ENCODE peak calls at places on chromosome 16, in seven cellular contexts. K, S, Y, T, C, Z and M are unnamed samples. For H3K27me3, the result is how much of the 10 kb centered on the place peaks cover.

GRCh38 chr16:83300326-83300725 is 507.5 kb upstream of the HSBP1 start:
- DNase-seq in K (no peak), S (no peak), Y (no peak), T (no peak), C (no peak), Z (peak), M (no peak)

GRCh38 chr16:89595330-89596060 is 17.9 kb upstream of the DPEP1 start:
- DNase-seq in K (no peak), S (no peak), Y (no peak), T (no peak), C (no peak), Z (no peak), M (no peak)

GRCh38 chr16:81818514-81819304 is 39.6 kb downstream of the PLCG2 start:
- DNase-seq in K (no peak), S (no peak), Y (no peak), T (no peak), C (no peak), Z (no peak), M (no peak)

GRCh38 chr16:49494386-49495150 is 121.0 kb downstream of the C16orf78 start:
- DNase-seq in K (no peak), S (no peak), Y (no peak), T (no peak), C (no peak), Z (no peak), M (no peak)

GRCh38 chr16:11835891-11836652 is 15.3 kb downstream of the RSL1D1 start:
- DNase-seq in K (no peak), S (no peak), Y (peak), T (no peak), C (no peak), Z (no peak), M (peak)

GRCh38 chr16:3797904-3798811 is 80.8 kb upstream of the TRAP1 start:
- DNase-seq in K (no peak), S (no peak), Y (no peak), T (no peak), C (no peak), Z (no peak), M (no peak)

GRCh38 chr16:11354733-11355574 is 9.7 kb downstream of the RMI2 start:
- DNase-seq in K (peak), S (no peak), Y (peak), T (no peak), C (peak), Z (no peak), M (no peak)

GRCh38 chr16:35543486-35543885 is 2084.1 kb downstream of the TP53TG3F start:
- DNase-seq in K (no peak), S (no peak), Y (no peak), T (no peak), C (no peak), Z (no peak), M (no peak)

GRCh38 chr16:87572959-87573358 is 29.3 kb upstream of the JPH3 start:
- DNase-seq in K (no peak), S (no peak), Y (no peak), T (no peak), C (no peak), Z (no peak), M (no peak)

GRCh38 chr16:88705076-88705684 is 1.0 kb downstream of the RNF166 start:
- DNase-seq in K (peak), S (no peak), Y (peak), T (no peak), C (peak), Z (no peak), M (no peak)

GRCh38 chr16:16096161-16096857 is 127.0 kb downstream of the ABCC6 start:
- DNase-seq in K (no peak), S (no peak), Y (peak), T (no peak), C (no peak), Z (peak), M (no peak)

GRCh38 chr16:84032458-84033178 is 10.0 kb downstream of the SLC38A8 start:
- DNase-seq in K (no peak), S (no peak), Y (no peak), T (no peak), C (no peak), Z (no peak), M (no peak)

GRCh38 chr16:87584271-87584670 is 18.0 kb upstream of the JPH3 start:
- DNase-seq in K (no peak), S (no peak), Y (peak), T (no peak), C (no peak), Z (no peak), M (peak)

GRCh38 chr16:84467256-84467655 is 37.2 kb downstream of the MEAK7 start:
- DNase-seq in K (no peak), S (no peak), Y (no peak), T (no peak), C (no peak), Z (no peak), M (no peak)

GRCh38 chr16:63876096-63876495 is 1245.8 kb downstream of the CDH11 start:
- DNase-seq in K (no peak), S (no peak), Y (no peak), T (no peak), C (no peak), Z (no peak), M (no peak)

GRCh38 chr16:86836503-86837125 is 258.3 kb downstream of the FOXL1 start:
- DNase-seq in K (no peak), S (no peak), Y (peak), T (no peak), C (no peak), Z (no peak), M (peak)

GRCh38 chr16:27723711-27724490 is 174.0 kb downstream of the KATNIP start:
- DNase-seq in K (no peak), S (no peak), Y (no peak), T (no peak), C (no peak), Z (no peak), M (no peak)

GRCh38 chr16:84369938-84370627 is 1.7 kb downstream of the ATP2C2 start:
- DNase-seq in K (no peak), S (no peak), Y (no peak), T (no peak), C (no peak), Z (no peak), M (no peak)

GRCh38 chr16:81492307-81492706 is 47.7 kb downstream of the CMIP start:
- DNase-seq in K (no peak), S (no peak), Y (no peak), T (no peak), C (no peak), Z (no peak), M (no peak)

GRCh38 chr16:68234188-68235104 is 1.5 kb downstream of the ESRP2 start:
- DNase-seq in K (no peak), S (peak), Y (no peak), T (peak), C (no peak), Z (peak), M (no peak)

GRCh38 chr16:73213761-73214480 is 166.0 kb upstream of the ZFHX3 start:
- DNase-seq in K (no peak), S (no peak), Y (no peak), T (no peak), C (no peak), Z (peak), M (peak)

GRCh38 chr16:46858151-46858550 is 26.0 kb upstream of the GPT2 start:
- DNase-seq in K (no peak), S (no peak), Y (no peak), T (no peak), C (no peak), Z (no peak), M (no peak)

GRCh38 chr16:25065899-25066298 is 45.6 kb upstream of the LCMT1 start:
- DNase-seq in K (no peak), S (no peak), Y (no peak), T (no peak), C (no peak), Z (no peak), M (no peak)

GRCh38 chr16:83933885-83934683 is 19.0 kb upstream of the OSGIN1 start:
- DNase-seq in K (no peak), S (no peak), Y (peak), T (peak), C (no peak), Z (no peak), M (no peak)

GRCh38 chr16:27221576-27222498 is 18.5 kb downstream of the KDM8 start:
- DNase-seq in K (no peak), S (no peak), Y (peak), T (no peak), C (no peak), Z (no peak), M (peak)

GRCh38 chr16:9518054-9518453 is 426.6 kb downstream of the HAPSTR1 start:
- DNase-seq in K (no peak), S (no peak), Y (no peak), T (no peak), C (no peak), Z (peak), M (no peak)

GRCh38 chr16:30921459-30921747 is 2.0 kb upstream of the FBXL19 start:
- DNase-seq in K (no peak), S (no peak), Y (no peak), T (no peak), C (no peak), Z (no peak), M (no peak)

GRCh38 chr16:24538756-24539294 is 541 bp upstream of the RBBP6 start:
- DNase-seq in K (no peak), S (no peak), Y (peak), T (peak), C (no peak), Z (no peak), M (no peak)

GRCh38 chr16:10655415-10655977 is 39.2 kb downstream of the TEKT5 start:
- DNase-seq in K (no peak), S (no peak), Y (no peak), T (no peak), C (no peak), Z (no peak), M (no peak)

GRCh38 chr16:89007371-89008249 is 30.6 kb upstream of the CBFA2T3 start:
- DNase-seq in K (no peak), S (no peak), Y (no peak), T (peak), C (no peak), Z (no peak), M (no peak)

GRCh38 chr16:4263504-4264436 is 9.1 kb downstream of the TFAP4 start:
- DNase-seq in K (no peak), S (peak), Y (peak), T (no peak), C (no peak), Z (no peak), M (peak)

GRCh38 chr16:79639576-79640311 is 39.2 kb upstream of the MAF start:
- DNase-seq in K (peak), S (no peak), Y (peak), T (no peak), C (no peak), Z (peak), M (no peak)

GRCh38 chr16:52611817-52612673 is 65.1 kb upstream of the TOX3 start:
- DNase-seq in K (no peak), S (peak), Y (no peak), T (no peak), C (no peak), Z (no peak), M (no peak)

GRCh38 chr16:239948-240277 is 5.3 kb downstream of the FAM234A start:
- DNase-seq in K (no peak), S (no peak), Y (peak), T (no peak), C (no peak), Z (no peak), M (no peak)

GRCh38 chr16:88067530-88068411 is 116.5 kb downstream of the BANP start:
- DNase-seq in K (no peak), S (no peak), Y (no peak), T (peak), C (no peak), Z (no peak), M (no peak)

GRCh38 chr16:10599626-10600025 is 19.2 kb upstream of the EMP2 start:
- DNase-seq in K (no peak), S (no peak), Y (no peak), T (no peak), C (no peak), Z (no peak), M (no peak)

GRCh38 chr16:78563905-78564304 is 464.5 kb downstream of the WWOX start:
- DNase-seq in K (no peak), S (no peak), Y (peak), T (no peak), C (no peak), Z (no peak), M (no peak)

GRCh38 chr16:48335961-48336360 is 49.3 kb downstream of the SIAH1 start:
- DNase-seq in K (no peak), S (no peak), Y (peak), T (no peak), C (no peak), Z (no peak), M (no peak)

GRCh38 chr16:85557976-85558589 is 55.0 kb upstream of the GSE1 start:
- DNase-seq in K (no peak), S (peak), Y (peak), T (no peak), C (no peak), Z (peak), M (no peak)
- H3K4me3 ChIP-seq in K (peak), S (peak), Y (no peak), T (peak), C (no peak), Z (peak), M (peak)

GRCh38 chr16:56658476-56658875 is 717 bp downstream of the MT1F start:
- DNase-seq in K (no peak), S (no peak), Y (no peak), T (no peak), C (no peak), Z (no peak), M (no peak)

GRCh38 chr16:56664506-56664905 is 3.4 kb downstream of the MT1G start:
- DNase-seq in K (no peak), S (no peak), Y (no peak), T (no peak), C (no peak), Z (no peak), M (no peak)

GRCh38 chr16:56657555-56658430 is at the start of gene MT1F:
- DNase-seq in K (peak), S (peak), Y (peak), T (no peak), C (peak), Z (peak), M (no peak)

GRCh38 chr16:56667581-56668571 is at the start of gene MT1G:
- DNase-seq in K (no peak), S (peak), Y (no peak), T (no peak), C (no peak), Z (peak), M (no peak)

GRCh38 chr16:56662357-56663354 is 4.9 kb downstream of the MT1F start:
- DNase-seq in K (peak), S (no peak), Y (no peak), T (no peak), C (no peak), Z (no peak), M (no peak)
- H3K27me3 ChIP-seq in K (under half), S (under half), Y (half or more), T (under half), C (under half), Z (under half), M (under half)

DNA sequence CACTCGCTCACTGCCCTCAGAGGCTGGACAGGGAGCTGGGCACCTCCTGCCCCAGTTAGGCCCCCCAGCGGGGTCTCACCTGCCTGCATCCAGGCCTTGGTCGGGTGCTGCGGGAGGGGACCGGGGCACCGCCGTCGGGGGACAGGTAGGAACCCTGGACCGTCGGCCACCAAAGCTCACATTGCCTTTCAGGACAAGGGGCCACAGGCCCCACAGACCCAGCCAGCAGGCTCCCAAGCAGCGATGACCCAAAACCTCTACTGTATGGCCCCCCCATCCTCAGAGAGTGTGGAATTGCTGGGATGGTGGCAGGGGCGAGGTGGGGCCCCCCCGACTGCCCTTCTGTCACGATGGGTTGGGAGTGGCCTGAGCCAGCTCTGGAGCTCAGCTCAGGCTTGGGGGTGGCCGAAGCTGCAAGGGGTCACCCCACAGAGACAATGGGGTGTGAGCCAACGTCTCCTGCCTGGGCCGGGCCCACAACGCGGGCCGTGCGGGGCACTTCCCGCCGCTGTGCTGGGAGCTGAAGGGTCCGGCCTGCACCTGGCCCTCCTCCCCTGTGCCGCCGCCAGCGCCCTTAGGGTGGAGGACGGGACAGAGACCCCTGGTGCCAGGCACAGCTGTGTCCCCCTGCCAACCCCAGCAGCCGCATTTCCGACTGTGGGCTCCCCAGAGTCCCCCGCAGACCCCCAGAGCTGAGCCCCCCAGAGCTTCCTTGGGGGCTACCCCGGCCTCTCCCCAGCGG is 498 bp downstream of the IGFALS start:
- DNase-seq in K (no peak), S (no peak), Y (no peak), T (no peak), C (no peak), Z (no peak), M (no peak)
- H3K4me3 ChIP-seq in K (no peak), S (no peak), Y (no peak), T (no peak), C (no peak), Z (no peak), M (no peak)

GRCh38 chr16:77502448-77502847 is 67.6 kb upstream of the ADAMTS18 start:
- DNase-seq in K (no peak), S (no peak), Y (no peak), T (no peak), C (no peak), Z (no peak), M (no peak)

GRCh38 chr16:77501260-77501659 is 66.4 kb upstream of the ADAMTS18 start:
- DNase-seq in K (no peak), S (no peak), Y (no peak), T (no peak), C (no peak), Z (no peak), M (no peak)

GRCh38 chr16:77500286-77500598 is 65.4 kb upstream of the ADAMTS18 start:
- DNase-seq in K (no peak), S (no peak), Y (no peak), T (no peak), C (no peak), Z (no peak), M (no peak)

GRCh38 chr16:77496934-77497333 is 62.1 kb upstream of the ADAMTS18 start:
- DNase-seq in K (no peak), S (no peak), Y (peak), T (no peak), C (no peak), Z (no peak), M (no peak)

DNA sequence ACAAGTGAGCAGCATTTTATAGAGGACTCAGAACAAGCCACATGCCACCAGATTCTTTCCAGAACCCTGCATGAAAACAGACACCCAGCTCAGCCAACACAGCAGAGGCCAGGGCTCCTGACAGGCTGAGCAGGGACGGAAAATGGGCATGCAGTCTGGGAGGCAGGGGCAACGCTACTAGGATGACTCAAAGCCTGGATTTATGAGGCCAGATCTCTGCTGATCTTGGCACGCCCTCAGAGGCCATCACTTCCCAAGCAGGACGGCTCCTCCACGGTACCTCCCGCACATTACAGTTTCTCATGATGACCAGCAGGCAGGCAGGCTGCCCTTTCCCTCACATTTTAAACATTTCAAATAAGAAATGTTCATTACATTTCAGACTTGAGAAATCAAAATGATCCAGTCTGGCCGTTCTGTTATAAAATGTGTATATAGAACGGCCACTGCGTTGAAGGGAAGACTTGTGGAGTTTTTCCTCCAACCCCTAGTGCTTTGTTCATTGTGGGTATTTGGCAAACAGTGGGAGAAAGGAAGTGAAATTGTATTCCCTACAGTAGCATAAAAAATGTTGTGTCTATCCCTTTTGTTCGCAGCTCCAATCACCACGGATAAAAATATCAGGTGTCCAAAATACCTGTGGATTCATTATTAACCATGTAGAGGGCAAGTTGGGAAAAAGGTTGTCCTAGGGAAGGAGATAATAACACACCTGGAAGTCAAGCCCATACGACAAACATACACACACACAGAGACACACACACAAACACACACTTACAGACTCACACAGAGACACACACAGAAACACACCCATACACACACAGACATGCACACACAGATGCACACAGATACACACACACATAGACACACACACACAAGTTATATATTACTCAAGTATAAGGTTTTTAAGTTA is 64.8 kb upstream of the ADAMTS18 start:
- DNase-seq in K (no peak), S (no peak), Y (peak), T (no peak), C (no peak), Z (peak), M (peak)
- H3K27me3 ChIP-seq in K (under half), S (under half), Y (under half), T (under half), C (under half), Z (under half), M (under half)

GRCh38 chr16:66845080-66845410 is 831 bp downstream of the CA7 start:
- DNase-seq in K (no peak), S (no peak), Y (no peak), T (no peak), C (no peak), Z (no peak), M (no peak)

GRCh38 chr16:66845791-66846221 is 1.6 kb downstream of the CA7 start:
- DNase-seq in K (no peak), S (no peak), Y (no peak), T (peak), C (no peak), Z (no peak), M (no peak)

GRCh38 chr16:66843191-66843590 is 1.0 kb upstream of the CA7 start:
- DNase-seq in K (no peak), S (no peak), Y (no peak), T (no peak), C (no peak), Z (no peak), M (no peak)

GRCh38 chr16:66844009-66844341 is 239 bp upstream of the CA7 start:
- DNase-seq in K (no peak), S (no peak), Y (no peak), T (no peak), C (no peak), Z (no peak), M (no peak)

GRCh38 chr16:66844342-66845079 is at the start of gene CA7:
- DNase-seq in K (no peak), S (no peak), Y (no peak), T (no peak), C (no peak), Z (no peak), M (no peak)
- H3K4me3 ChIP-seq in K (no peak), S (peak), Y (peak), T (peak), C (peak), Z (peak), M (peak)

DNA sequence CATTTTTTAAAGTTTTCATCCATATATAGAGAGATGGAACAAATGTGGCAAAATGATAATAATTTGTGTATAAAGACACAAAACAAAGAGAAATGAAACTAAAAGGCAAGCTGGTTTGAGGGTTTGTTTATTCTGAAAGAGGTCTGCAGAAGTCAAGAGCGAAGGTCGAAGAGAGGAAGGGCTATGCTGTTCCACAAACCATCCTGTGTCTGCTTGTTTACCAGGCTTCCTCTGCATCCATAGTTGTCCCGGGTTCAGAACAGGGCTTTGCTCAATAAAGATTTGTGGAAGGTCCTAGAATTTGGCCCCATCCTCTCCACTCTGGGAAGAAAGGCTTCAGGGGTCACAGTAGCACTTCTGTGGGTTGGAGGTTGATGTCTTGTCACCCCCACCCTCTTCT is 2.4 kb upstream of the MARVELD3 start:
- DNase-seq in K (no peak), S (no peak), Y (no peak), T (no peak), C (no peak), Z (no peak), M (no peak)
- H3K27me3 ChIP-seq in K (under half), S (under half), Y (half or more), T (under half), C (under half), Z (under half), M (under half)

GRCh38 chr16:69327585-69328310 is 2.6 kb downstream of the PDF start:
- DNase-seq in K (no peak), S (no peak), Y (no peak), T (no peak), C (no peak), Z (no peak), M (no peak)
- H3K4me3 ChIP-seq in K (no peak), S (no peak), Y (no peak), T (peak), C (no peak), Z (no peak), M (peak)